ENCODE peak calls at places on chromosomes 1 and 21, in nine cellular contexts. I, E, V, A, S, T, N, R and C are unnamed samples. For H3K4me1, the result is how much of the 10 kb centered on the place peaks cover.

GRCh38 chr1:169964206-169964605 is 70.5 kb upstream of the SCYL3 start:
- DNase-seq in I (no peak), E (no peak), V (no peak), A (no peak), S (no peak), T (no peak), N (no peak), R (no peak), C (no peak)

GRCh38 chr21:41759214-41759840 is 7.5 kb downstream of the RIPK4 start:
- DNase-seq in I (no peak), E (no peak), V (peak), A (no peak), S (peak), T (peak), N (no peak), R (no peak), C (peak)

GRCh38 chr1:41023279-41023990 is 1.9 kb upstream of the SLFNL1 start:
- DNase-seq in I (peak), E (no peak), V (peak), A (no peak), S (peak), T (peak), N (peak), R (no peak), C (no peak)

GRCh38 chr1:82818596-82818995 is 1017.9 kb downstream of the ADGRL2 start:
- DNase-seq in I (no peak), E (no peak), V (no peak), A (no peak), S (no peak), T (no peak), N (no peak), R (no peak), C (no peak)

GRCh38 chr1:49526672-49527071 is 497.1 kb downstream of the AGBL4 start:
- DNase-seq in I (no peak), E (no peak), V (no peak), A (no peak), S (no peak), T (no peak), N (no peak), R (no peak), C (no peak)

GRCh38 chr1:85656256-85656655 is 52.0 kb downstream of the ZNHIT6 start:
- DNase-seq in I (peak), E (no peak), V (no peak), A (no peak), S (peak), T (no peak), N (no peak), R (no peak), C (no peak)

GRCh38 chr1:41152622-41153044 is 89.5 kb downstream of the SCMH1 start:
- DNase-seq in I (peak), E (peak), V (no peak), A (peak), S (peak), T (peak), N (no peak), R (no peak), C (peak)

GRCh38 chr1:188769181-188769580 is 1708.5 kb downstream of the BRINP3 start:
- DNase-seq in I (no peak), E (no peak), V (peak), A (no peak), S (no peak), T (no peak), N (no peak), R (no peak), C (no peak)

GRCh38 chr1:84883286-84883685 is 9.7 kb downstream of the LPAR3 start:
- DNase-seq in I (no peak), E (no peak), V (no peak), A (no peak), S (peak), T (peak), N (no peak), R (no peak), C (no peak)

GRCh38 chr1:32240140-32240951 is 6.7 kb upstream of the FAM167B start:
- DNase-seq in I (peak), E (peak), V (peak), A (peak), S (peak), T (peak), N (no peak), R (peak), C (peak)

GRCh38 chr1:157523774-157524501 is 28.4 kb downstream of the FCRL5 start:
- DNase-seq in I (no peak), E (no peak), V (no peak), A (no peak), S (no peak), T (no peak), N (no peak), R (no peak), C (no peak)

GRCh38 chr1:208835082-208835467 is 590.9 kb upstream of the PLXNA2 start:
- DNase-seq in I (no peak), E (no peak), V (peak), A (no peak), S (no peak), T (no peak), N (no peak), R (no peak), C (no peak)

GRCh38 chr1:229253170-229253974 is 17.5 kb upstream of the RAB4A start:
- DNase-seq in I (peak), E (peak), V (peak), A (peak), S (peak), T (peak), N (no peak), R (no peak), C (no peak)

GRCh38 chr1:173429517-173430477 is 47.3 kb upstream of the PRDX6 start:
- DNase-seq in I (peak), E (peak), V (peak), A (peak), S (peak), T (peak), N (peak), R (peak), C (peak)

GRCh38 chr1:180601512-180601911 is 30.3 kb upstream of the XPR1 start:
- DNase-seq in I (no peak), E (no peak), V (no peak), A (no peak), S (no peak), T (no peak), N (no peak), R (no peak), C (no peak)
- TF ChIP-seq EZH2 in I (no peak), E (no peak), V (no peak), A (no peak), S (no peak), T (no peak), N (no peak), R (no peak), C (no peak)

GRCh38 chr1:161066694-161067093 is 3.0 kb downstream of the ARHGAP30 start:
- DNase-seq in I (no peak), E (no peak), V (no peak), A (no peak), S (no peak), T (no peak), N (no peak), R (no peak), C (no peak)
- H3K4me1 ChIP-seq in I (under half), E (under half), V (under half), A (under half), S (under half), T (under half), N (under half), R (under half), C (under half)

DNA sequence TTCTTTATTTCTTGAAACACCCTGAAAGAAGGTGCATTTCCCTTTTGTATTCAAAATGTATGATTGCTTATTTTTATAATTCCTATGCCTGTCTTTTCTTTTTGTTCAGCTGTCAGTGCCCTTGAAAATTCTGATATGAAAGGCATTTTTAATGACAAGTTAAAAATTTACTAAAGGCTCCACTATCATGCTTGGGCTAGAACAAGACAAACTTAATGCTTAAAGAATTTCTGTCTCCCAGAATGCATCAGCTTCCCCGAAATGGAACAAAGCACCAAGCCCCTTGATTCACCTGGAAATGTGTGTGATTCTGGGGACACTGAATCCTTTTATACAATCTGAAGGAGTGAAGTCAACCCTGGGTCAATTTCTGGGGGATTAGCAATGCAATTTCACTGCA is 457.5 kb downstream of the LMO4 start:
- DNase-seq in I (no peak), E (no peak), V (no peak), A (no peak), S (no peak), T (no peak), N (no peak), R (no peak), C (no peak)
- H3K27ac ChIP-seq in I (no peak), E (no peak), V (no peak), A (no peak), S (no peak), T (no peak), N (peak), R (no peak), C (no peak)

GRCh38 chr1:210233495-210234253 is 1.1 kb downstream of the SERTAD4 start:
- DNase-seq in I (peak), E (peak), V (peak), A (peak), S (peak), T (peak), N (peak), R (peak), C (peak)
- TF ChIP-seq EZH2 in I (no peak), E (no peak), V (peak), A (no peak), S (no peak), T (no peak), N (no peak), R (peak), C (peak)

GRCh38 chr1:225817611-225818061 is 7.7 kb downstream of the EPHX1 start:
- DNase-seq in I (peak), E (peak), V (no peak), A (peak), S (peak), T (peak), N (peak), R (peak), C (peak)
- H3K4me1 ChIP-seq in I (under half), E (under half), V (under half), A (under half), S (under half), T (under half), N (under half), R (under half), C (under half)

GRCh38 chr1:54280652-54281051 is 80.7 kb downstream of the MRPL37 start:
- DNase-seq in I (peak), E (peak), V (no peak), A (no peak), S (no peak), T (no peak), N (no peak), R (no peak), C (no peak)

GRCh38 chr1:54276617-54277450 is 76.9 kb downstream of the MRPL37 start:
- DNase-seq in I (no peak), E (no peak), V (no peak), A (no peak), S (no peak), T (no peak), N (no peak), R (no peak), C (no peak)

GRCh38 chr1:54277451-54278355 is 77.7 kb downstream of the MRPL37 start:
- DNase-seq in I (no peak), E (no peak), V (no peak), A (no peak), S (no peak), T (no peak), N (no peak), R (no peak), C (no peak)

GRCh38 chr1:54278941-54279422 is 79.0 kb downstream of the MRPL37 start:
- DNase-seq in I (peak), E (peak), V (no peak), A (no peak), S (no peak), T (peak), N (no peak), R (no peak), C (no peak)

DNA sequence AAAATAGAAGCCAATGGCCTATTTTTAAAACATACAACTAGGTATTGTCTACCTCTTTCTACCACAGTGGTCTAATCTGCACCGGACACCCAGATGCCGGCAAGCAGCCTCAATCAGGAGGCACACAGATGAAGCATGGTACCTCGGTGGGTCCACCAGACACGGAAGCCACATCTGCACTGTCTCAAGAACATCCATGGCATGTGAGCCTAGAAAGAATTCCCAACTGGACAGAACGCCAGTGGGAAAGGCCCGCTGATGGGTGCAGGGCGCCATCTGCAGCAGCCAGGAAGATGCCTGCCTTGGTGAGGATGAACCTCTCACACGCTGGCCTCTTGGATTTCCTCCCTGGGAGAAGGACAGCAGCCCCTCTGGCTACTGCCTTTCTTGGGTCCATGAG is 79.5 kb downstream of the MRPL37 start:
- DNase-seq in I (no peak), E (no peak), V (no peak), A (no peak), S (no peak), T (no peak), N (no peak), R (no peak), C (no peak)
- H3K27ac ChIP-seq in I (peak), E (peak), V (no peak), A (no peak), S (no peak), T (no peak), N (no peak), R (no peak), C (no peak)

DNA sequence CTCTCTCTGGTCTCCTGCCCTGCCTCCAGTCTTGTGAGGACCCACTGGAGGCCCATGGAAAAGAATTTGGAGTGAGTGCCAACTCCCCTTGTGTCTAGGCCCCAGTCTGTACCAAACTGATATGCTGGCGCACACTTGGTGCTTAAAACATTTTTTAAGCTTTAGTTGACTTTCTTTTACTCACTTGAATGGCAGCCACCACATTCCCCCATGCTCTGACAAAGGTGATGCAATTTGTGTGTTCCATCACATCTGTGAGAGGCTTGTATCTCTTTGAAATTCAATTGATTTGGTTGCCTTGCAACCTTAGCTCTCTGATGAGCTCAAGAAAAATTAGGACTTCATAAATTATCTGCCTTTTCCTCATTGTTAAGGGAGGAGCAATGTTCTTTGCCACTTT is 30.5 kb upstream of the WDTC1 start:
- DNase-seq in I (peak), E (no peak), V (no peak), A (no peak), S (no peak), T (peak), N (no peak), R (no peak), C (no peak)
- TF ChIP-seq EZH2 in I (no peak), E (no peak), V (no peak), A (no peak), S (no peak), T (no peak), N (no peak), R (no peak), C (no peak)

GRCh38 chr1:193183019-193183643 is 3.3 kb downstream of the B3GALT2 start:
- DNase-seq in I (peak), E (peak), V (peak), A (peak), S (peak), T (peak), N (peak), R (peak), C (peak)

GRCh38 chr1:193187114-193187513 is 701 bp upstream of the B3GALT2 start:
- DNase-seq in I (no peak), E (no peak), V (no peak), A (no peak), S (no peak), T (no peak), N (no peak), R (no peak), C (no peak)

GRCh38 chr1:193185861-193186714 is at the start of gene B3GALT2:
- DNase-seq in I (peak), E (peak), V (peak), A (peak), S (no peak), T (peak), N (no peak), R (no peak), C (peak)

GRCh38 chr1:193185206-193185605 is 1.2 kb downstream of the B3GALT2 start:
- DNase-seq in I (no peak), E (no peak), V (no peak), A (no peak), S (no peak), T (no peak), N (no peak), R (no peak), C (no peak)

DNA sequence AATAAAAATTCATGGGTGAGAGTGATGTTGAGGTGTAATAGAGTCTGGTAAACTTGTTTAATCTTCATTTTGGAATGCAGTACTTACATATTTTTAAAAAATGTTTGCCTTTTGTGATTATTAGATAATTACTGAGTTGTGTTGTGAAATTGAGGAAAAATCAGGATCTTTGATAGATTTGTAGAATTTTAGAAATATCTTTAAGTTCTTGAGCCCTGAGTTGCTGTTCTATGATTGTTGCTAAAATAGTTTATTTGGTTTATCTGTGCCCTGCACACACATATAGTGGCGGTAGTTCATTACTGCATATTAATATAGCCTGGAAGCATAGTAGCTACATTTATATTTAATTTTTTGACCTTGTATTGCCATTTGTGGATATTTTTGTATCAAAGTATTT is 1.6 kb downstream of the B3GALT2 start:
- DNase-seq in I (no peak), E (no peak), V (no peak), A (no peak), S (no peak), T (no peak), N (no peak), R (no peak), C (no peak)
- H3K4me1 ChIP-seq in I (under half), E (under half), V (under half), A (under half), S (under half), T (half or more), N (under half), R (under half), C (half or more)